ENCODE peak calls at places on chromosomes 13 and 19, in seven cellular contexts. Q is heart left ventricle, N is body of pancreas, X is Peyer's patch, I is ovary, M is adrenal gland, A is right lobe of liver. T is an unnamed sample.

GRCh38 chr13:95698047-95698749 is 21.3 kb downstream of the DNAJC3 start:
- DNase-seq in X (no peak), A (no peak), Q (peak), N (no peak), M (no peak), I (no peak), T (no peak)

GRCh38 chr19:11020982-11021759 is 60.3 kb downstream of the SMARCA4 start:
- DNase-seq in A (no peak), X (no peak), N (no peak), Q (no peak), I (no peak), M (peak), T (no peak)

GRCh38 chr13:74290324-74290773 is 156.1 kb upstream of the KLF12 start:
- DNase-seq in X (no peak), N (no peak), M (peak), I (peak), Q (peak), A (no peak), T (peak)

GRCh38 chr13:51317262-51317661 is 22.2 kb upstream of the SERPINE3 start:
- DNase-seq in I (no peak), A (no peak), M (no peak), Q (no peak), X (no peak), N (no peak), T (no peak)

GRCh38 chr19:35757231-35757748 is 461 bp upstream of the HSPB6 start:
- DNase-seq in M (peak), X (peak), I (peak), A (peak), Q (peak), N (peak), T (peak)

GRCh38 chr13:103941506-103942148 is 875.4 kb upstream of the SLC10A2 start:
- DNase-seq in M (no peak), N (no peak), X (no peak), I (no peak), A (no peak), Q (no peak), T (no peak)

GRCh38 chr19:35154535-35155406 is at the start of gene FXYD5:
- DNase-seq in N (peak), A (peak), I (peak), Q (peak), M (peak), X (no peak), T (peak)

GRCh38 chr13:46866150-46866549 is 30.7 kb downstream of the HTR2A start:
- DNase-seq in X (no peak), A (no peak), I (no peak), M (no peak), Q (peak), N (no peak), T (peak)

GRCh38 chr19:8510589-8511115 is 3.3 kb downstream of the ZNF414 start:
- DNase-seq in X (no peak), I (no peak), N (no peak), Q (no peak), M (no peak), A (no peak), T (no peak)

GRCh38 chr13:110433014-110433413 is 125.9 kb downstream of the COL4A2 start:
- DNase-seq in M (no peak), N (no peak), Q (peak), X (no peak), I (no peak), A (no peak), T (no peak)

GRCh38 chr19:50695251-50696064 is 24.1 kb downstream of the SHANK1 start:
- DNase-seq in A (no peak), X (no peak), Q (no peak), M (no peak), N (no peak), I (no peak), T (peak)

GRCh38 chr19:6233827-6234511 is 45.8 kb downstream of the MLLT1 start:
- DNase-seq in N (no peak), Q (peak), M (peak), A (peak), I (peak), X (peak), T (peak)

GRCh38 chr13:21481359-21481758 is 22.3 kb upstream of the ZDHHC20 start:
- DNase-seq in A (no peak), N (no peak), M (no peak), X (no peak), Q (no peak), I (no peak), T (no peak)

DNA sequence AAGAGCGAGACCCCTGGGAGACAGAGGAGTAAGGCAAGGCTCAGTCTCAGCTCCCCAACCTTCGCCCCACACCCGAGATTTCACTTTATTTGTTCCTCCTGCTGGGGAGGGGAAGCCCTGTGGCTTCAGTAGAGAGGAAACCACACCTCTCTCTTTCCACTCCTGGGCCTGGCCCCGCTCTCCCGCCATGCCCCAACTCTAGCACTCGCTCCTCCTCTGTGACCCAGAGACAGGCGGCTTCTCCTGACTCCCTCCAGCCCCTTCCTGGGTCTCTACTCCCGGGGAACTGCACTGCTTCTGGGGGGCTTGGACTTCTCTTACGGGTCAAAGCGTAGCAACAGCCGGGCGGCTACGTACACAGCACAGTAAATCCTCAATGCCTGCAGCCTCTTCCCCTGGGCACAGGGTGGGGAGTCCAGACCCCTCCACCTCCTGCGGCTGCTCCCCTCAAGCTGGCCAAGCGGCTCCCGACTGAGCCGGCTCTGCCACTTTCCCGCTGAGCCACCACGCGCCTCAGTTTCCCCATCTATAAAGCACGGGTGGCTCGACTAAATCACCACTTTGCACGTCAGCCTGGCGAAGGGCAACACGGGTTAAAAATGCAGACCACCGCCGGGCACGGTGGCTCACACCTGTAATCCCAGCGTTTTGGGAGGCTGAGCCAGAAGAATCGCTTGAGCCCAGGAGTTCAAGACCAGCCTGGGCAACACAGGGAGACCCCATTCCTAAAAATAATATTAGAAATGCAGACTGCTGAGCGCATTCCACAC is 1.4 kb downstream of the RNF126 start:
- DNase-seq in A (no peak), X (peak), I (no peak), N (no peak), Q (peak), M (no peak), T (peak)
- TF ChIP-seq POLR2A in A (no peak), X (no peak), I (no peak), N (no peak), Q (no peak), M (no peak), T (no peak)

DNA sequence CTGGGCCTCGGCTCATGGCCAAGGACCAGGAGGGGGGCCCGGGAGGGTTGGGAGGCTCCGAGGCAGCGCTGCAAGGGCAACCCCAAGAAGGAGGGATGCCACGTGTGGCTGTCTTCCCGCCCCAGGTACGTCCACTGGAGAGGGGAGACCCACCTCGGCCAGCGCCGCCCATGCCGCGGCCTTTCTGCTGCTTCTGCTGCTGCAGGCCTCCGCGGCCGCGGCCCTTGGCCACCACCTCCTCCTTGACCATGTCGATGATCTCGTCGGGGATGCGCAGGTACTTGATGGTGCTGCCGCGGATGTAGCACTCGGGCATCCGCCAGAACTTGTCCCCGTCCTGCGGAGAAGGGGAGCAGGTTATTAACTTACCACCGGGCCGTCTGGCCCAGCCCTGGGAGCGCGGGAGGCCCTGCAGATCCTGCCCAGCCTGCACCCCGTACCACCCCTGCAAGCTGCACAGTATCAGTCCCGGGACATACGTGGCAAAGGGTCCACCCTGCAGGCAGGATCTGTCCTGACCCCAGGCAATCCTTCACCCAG is 13.3 kb downstream of the LSM4 start:
- DNase-seq in X (no peak), Q (no peak), M (no peak), N (no peak), A (no peak), I (no peak), T (no peak)
- TF ChIP-seq POLR2A in X (no peak), Q (no peak), M (no peak), N (no peak), A (no peak), I (no peak), T (no peak)

GRCh38 chr19:4913996-4914735 is 4.9 kb downstream of the UHRF1 start:
- DNase-seq in I (no peak), N (no peak), Q (no peak), A (no peak), X (no peak), M (no peak), T (no peak)

GRCh38 chr19:4911786-4912672 is 2.7 kb downstream of the UHRF1 start:
- DNase-seq in A (no peak), N (peak), I (peak), M (peak), X (peak), Q (peak), T (peak)

GRCh38 chr19:4911314-4911713 is 2.0 kb downstream of the UHRF1 start:
- DNase-seq in Q (no peak), X (no peak), I (no peak), N (no peak), A (no peak), M (no peak), T (no peak)

GRCh38 chr19:4914736-4915501 is 5.6 kb downstream of the UHRF1 start:
- DNase-seq in N (no peak), Q (no peak), X (peak), I (no peak), A (no peak), M (no peak), T (no peak)

GRCh38 chr19:4916292-4917082 is 7.2 kb downstream of the UHRF1 start:
- DNase-seq in M (no peak), X (no peak), A (no peak), Q (no peak), N (no peak), I (no peak), T (no peak)
- TF ChIP-seq POLR2A in M (no peak), X (no peak), A (no peak), Q (no peak), N (no peak), I (no peak), T (no peak)

DNA sequence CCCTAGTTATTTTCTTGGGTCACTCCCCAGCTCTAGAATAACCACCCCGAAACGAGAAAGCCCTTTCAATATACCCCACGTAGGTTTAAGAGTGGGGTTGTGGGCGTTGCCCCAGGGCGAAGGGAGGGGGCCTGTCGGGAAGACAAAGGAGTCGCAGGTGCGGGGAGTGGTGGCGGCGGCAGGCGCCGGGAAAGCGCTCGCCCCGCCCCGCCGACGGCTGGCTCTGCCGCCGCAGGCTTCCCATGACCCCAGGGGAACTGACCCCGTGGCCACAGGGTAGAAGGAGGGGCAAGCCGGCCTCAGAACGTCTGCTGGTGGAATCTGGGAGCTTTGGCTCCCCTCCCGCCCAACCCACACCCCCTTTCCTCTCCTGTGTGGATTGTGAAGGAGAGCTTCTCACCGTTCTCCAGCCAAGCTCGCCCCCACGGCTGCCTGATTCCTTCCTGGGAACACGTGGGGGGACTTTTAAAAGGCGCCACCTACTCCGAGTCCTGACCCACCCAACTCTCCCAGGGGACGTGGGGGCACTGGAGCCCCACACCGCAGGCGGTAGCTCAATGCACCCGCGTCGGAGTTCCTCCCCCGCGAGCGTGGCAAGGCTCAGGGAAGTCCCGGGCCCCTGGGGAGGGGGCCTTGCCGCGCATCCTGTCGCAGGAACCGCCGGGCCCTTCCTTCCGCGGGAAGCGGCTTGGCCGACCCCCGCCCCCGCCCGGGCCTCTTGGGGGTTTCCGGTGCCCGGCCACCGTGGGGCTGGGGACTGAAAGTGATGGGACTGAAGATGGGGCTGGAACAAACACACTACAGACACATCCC is 5.5 kb downstream of the IER2 start:
- DNase-seq in X (peak), A (peak), I (peak), M (peak), Q (peak), N (peak), T (peak)
- TF ChIP-seq POLR2A in X (peak), A (peak), I (no peak), M (peak), Q (peak), N (peak), T (peak)

GRCh38 chr19:38710416-38710702 is 33.9 kb downstream of the CAPN12 start:
- DNase-seq in X (no peak), N (no peak), Q (no peak), I (peak), M (no peak), A (no peak), T (no peak)
- TF ChIP-seq POLR2A in X (no peak), N (no peak), Q (no peak), I (no peak), M (no peak), A (no peak), T (no peak)

GRCh38 chr19:12944064-12944674 is 1.5 kb upstream of the RAD23A start:
- DNase-seq in X (no peak), N (no peak), I (no peak), M (no peak), Q (no peak), A (no peak), T (peak)

GRCh38 chr19:12945479-12946091 is at the start of gene RAD23A:
- DNase-seq in A (peak), X (peak), M (peak), Q (peak), N (peak), I (peak), T (peak)

GRCh38 chr19:12947702-12948596 is 2.3 kb downstream of the RAD23A start:
- DNase-seq in Q (no peak), M (no peak), I (no peak), A (peak), X (no peak), N (no peak), T (no peak)

GRCh38 chr19:12948597-12949362 is 3.1 kb downstream of the RAD23A start:
- DNase-seq in A (peak), N (no peak), I (no peak), Q (no peak), X (no peak), M (no peak), T (no peak)

DNA sequence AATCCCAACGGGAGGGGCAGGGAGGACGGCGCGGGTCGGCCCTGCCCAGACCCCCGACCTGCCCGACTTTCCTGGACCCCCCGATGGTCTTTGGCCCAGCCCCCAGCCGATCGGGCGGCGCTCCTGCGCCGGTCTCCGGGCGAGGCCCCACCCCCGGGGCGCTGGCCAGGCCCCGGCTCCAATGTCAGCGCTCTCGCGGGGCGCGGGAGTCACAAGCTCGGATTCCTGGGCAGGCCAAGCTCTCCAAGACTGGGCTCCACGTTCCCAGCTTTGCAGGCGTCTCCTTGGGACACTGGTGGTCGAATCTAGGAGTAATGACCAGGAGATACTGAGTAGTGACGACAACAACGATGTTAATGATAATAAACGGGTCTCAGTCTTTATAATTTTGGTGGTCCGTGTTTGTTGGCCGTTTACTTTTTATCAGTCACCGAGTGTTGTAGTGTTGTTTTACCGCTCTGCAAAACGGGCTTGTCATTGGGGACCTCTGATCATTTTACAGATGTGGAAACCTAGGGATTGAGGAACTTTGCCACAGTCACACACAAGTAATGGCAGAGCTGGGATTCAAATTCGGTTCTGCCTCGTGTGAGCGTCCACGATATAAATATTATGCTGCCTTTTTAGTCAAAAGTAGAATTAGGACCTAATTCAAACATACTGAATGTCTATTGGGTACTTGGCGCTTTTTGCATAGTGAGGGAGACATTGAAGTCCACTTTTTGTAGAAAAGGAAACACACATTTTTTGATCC is 607 bp downstream of the RAD23A start:
- DNase-seq in A (peak), M (peak), I (peak), X (peak), Q (peak), N (peak), T (peak)
- TF ChIP-seq POLR2A in A (no peak), M (no peak), I (no peak), X (no peak), Q (no peak), N (no peak), T (no peak)

GRCh38 chr19:17125728-17126677 is 50.4 kb downstream of the MYO9B start:
- DNase-seq in A (peak), X (no peak), M (no peak), N (peak), Q (peak), I (no peak), T (peak)
- TF ChIP-seq POLR2A in A (no peak), X (no peak), M (no peak), N (peak), Q (no peak), I (no peak), T (peak)

DNA sequence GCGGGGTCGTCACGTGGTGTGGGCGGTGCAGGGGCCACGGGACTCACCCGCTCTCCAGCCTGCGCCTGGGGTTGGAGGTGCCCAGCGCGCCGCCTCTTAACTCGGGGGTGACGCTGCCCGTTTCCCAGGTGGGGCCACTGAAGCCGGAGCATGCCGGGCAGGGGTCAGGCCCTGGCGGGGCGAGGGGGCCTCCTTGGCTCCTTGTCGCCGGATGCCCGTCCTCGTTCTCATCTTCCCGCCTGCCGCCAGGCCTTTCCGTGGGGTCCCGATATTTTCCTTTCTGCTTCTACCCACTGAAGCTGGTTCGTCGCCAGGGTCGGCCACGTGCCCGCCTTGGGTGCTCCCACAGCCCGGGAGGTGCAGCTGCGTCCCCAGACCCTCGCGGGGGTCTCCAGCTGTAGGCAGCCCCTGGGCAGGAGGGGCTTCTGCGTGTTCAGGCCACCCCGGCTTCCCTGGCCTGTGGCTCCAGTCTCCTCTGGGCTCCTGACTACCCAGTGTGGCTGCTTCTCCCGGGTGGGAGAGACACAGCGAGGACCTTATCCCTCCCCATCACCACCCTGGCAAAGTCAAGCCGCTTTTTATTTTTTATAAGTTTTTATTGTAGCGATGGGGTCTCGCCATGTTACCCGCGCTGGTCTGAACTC is 768 bp downstream of the FAM174C start:
- DNase-seq in N (no peak), A (no peak), X (no peak), Q (peak), I (no peak), M (no peak), T (no peak)
- TF ChIP-seq POLR2A in N (peak), A (no peak), X (peak), Q (no peak), I (no peak), M (no peak), T (no peak)

T was measured in NB4.